ENCODE peak calls at places on chromosomes 11 and 22, in nine cellular contexts. X, F, C, V, K, J, Y, A and B are unnamed samples.

GRCh38 chr11:67261942-67262681 is 4.2 kb upstream of the GRK2 start:
- DNase-seq in Y (no peak), X (no peak), K (no peak), F (peak; percentile 33), A (peak; percentile 24), J (no peak), C (no peak), V (no peak), B (no peak)

GRCh38 chr22:26289486-26290250 is 120.4 kb downstream of the SEZ6L start:
- DNase-seq in C (no peak), Y (no peak), K (no peak), X (no peak), J (no peak), V (no peak), F (no peak), A (no peak), B (no peak)

GRCh38 chr11:119370486-119371046 is 10.9 kb downstream of the USP2 start:
- DNase-seq in X (no peak), V (no peak), K (no peak), Y (peak; percentile 51), F (peak; percentile 66), C (no peak), A (peak; percentile 86), J (no peak), B (no peak)

GRCh38 chr11:2265396-2265795 is 5.0 kb downstream of the ASCL2 start:
- DNase-seq in A (no peak), F (peak; percentile 17), X (no peak), C (no peak), K (peak; percentile 17), Y (no peak), V (no peak), J (peak; percentile 27), B (no peak)

GRCh38 chr22:41217553-41218157 is 12.5 kb downstream of the L3MBTL2 start:
- DNase-seq in F (peak; percentile 44), C (no peak), V (peak; percentile 94), X (peak; percentile 58), J (peak; percentile 42), A (peak; percentile 88), K (peak; percentile 69), Y (peak; percentile 45), B (peak; percentile 34)

GRCh38 chr11:122267602-122268001 is 151.6 kb upstream of the BLID start:
- DNase-seq in F (no peak), J (no peak), V (peak; percentile 93), K (no peak), C (peak; percentile 21), A (no peak), Y (no peak), X (no peak), B (no peak)

GRCh38 chr11:61701298-61701993 is 21.3 kb downstream of the DAGLA start:
- DNase-seq in A (no peak), J (no peak), X (no peak), C (peak; percentile 64), F (no peak), V (no peak), K (peak; percentile 25), Y (no peak), B (peak; percentile 35)

GRCh38 chr11:69013009-69013951 is at the start of gene MRGPRF:
- DNase-seq in J (peak; percentile 67), Y (peak; percentile 77), V (peak; percentile 74), X (peak; percentile 99), K (peak; percentile 88), C (peak; percentile 89), A (peak; percentile 94), F (peak; percentile 81), B (peak; percentile 55)

GRCh38 chr11:8250446-8250845 is 13.2 kb downstream of the LMO1 start:
- DNase-seq in K (no peak), C (peak; percentile 59), Y (no peak), A (no peak), V (no peak), J (no peak), X (no peak), F (no peak), B (peak; percentile 3)

GRCh38 chr22:48785792-48786678 is 1041.6 kb downstream of the BRD1 start:
- DNase-seq in V (no peak), A (no peak), K (no peak), Y (no peak), F (no peak), J (no peak), X (no peak), C (no peak), B (no peak)

GRCh38 chr11:76791861-76792260 is 8.7 kb downstream of the TSKU start:
- DNase-seq in J (peak; percentile 26), X (no peak), V (peak; percentile 73), A (no peak), K (no peak), C (no peak), Y (no peak), F (no peak), B (peak; percentile 52)

GRCh38 chr22:37077802-37078448 is 26.4 kb downstream of the KCTD17 start:
- DNase-seq in V (peak; percentile 66), A (no peak), C (peak; percentile 94), J (peak; percentile 71), K (peak; percentile 71), F (peak; percentile 73), Y (peak; percentile 78), X (no peak), B (peak; percentile 62)

GRCh38 chr22:29206372-29207230 is 905 bp downstream of the EMID1 start:
- DNase-seq in C (peak; percentile 32), J (no peak), K (no peak), Y (no peak), F (no peak), V (no peak), A (no peak), X (no peak), B (no peak)

GRCh38 chr11:2472428-2473186 is 27.8 kb downstream of the KCNQ1 start:
- DNase-seq in F (no peak), V (no peak), Y (no peak), A (no peak), K (no peak), C (no peak), J (peak; percentile 13), X (no peak), B (no peak)

DNA sequence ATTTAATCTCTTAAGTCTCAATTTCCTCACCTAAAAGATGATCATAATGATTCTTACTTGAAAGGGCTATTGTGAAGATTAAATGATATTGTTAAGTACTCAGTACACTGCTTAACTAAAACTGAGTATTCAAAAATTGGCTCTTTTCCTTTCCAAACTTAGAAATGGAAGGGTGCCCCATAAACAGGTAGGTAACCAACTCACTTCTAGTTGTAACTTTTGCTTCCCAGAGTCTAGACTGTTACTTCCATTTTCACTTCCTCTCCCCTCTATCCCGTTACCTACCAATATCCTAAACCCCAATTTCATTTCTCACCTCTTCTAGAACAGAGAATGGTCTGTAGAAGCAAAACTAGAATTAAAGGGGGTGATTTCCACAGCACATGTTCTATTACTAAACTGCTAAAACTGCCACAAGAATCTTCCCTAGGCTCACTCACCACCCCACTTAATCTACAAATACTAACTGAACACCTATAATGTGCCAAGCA is 50.0 kb downstream of the RRAS2 start:
- DNase-seq in C (no peak), F (no peak), A (no peak), K (no peak), J (no peak), X (no peak), Y (no peak), V (no peak), B (no peak)
- TF ChIP-seq CTCF in C (no peak), F (peak; percentile 1), A (no peak), K (no peak), J (no peak), X (no peak), Y (no peak), V (no peak), B (no peak)

DNA sequence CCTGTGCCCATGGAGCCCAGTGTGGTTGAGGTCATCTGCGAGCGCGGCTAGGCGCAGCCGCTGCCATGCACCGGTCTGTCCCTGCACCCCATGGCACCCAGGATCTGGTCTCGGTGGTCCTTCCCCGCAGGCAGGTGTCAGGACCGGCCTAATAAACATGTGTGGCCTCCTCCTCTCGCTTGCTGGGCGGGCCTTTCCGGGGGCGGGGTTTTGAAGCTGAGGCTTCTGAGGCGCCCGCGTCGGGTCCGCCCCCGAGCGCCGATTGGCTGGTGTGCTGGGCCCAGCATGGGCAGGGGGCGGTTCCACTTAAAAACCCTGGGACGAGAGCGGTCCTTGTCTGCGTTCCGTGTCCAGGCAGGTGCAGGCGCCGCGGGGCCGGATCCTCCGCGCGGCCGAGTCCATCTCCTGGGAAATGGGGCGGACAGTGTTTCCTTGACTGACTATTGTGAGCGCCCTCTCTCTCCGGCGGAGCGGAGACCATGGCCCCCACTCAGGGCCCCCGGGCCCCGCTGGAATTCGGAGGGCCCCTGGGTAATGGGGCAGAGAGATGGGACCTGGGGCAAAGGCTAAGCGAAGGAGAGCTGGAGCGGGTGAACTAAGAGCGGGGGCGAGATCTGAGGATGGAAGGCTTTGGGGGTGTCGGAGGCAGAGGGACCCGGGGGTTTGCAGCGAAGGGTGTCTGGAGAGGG is at the start of gene TM7SF2:
- DNase-seq in X (peak; percentile 95), V (peak; percentile 92), F (peak; percentile 98), K (peak; percentile 97), A (peak; percentile 98), C (peak; percentile 98), Y (peak; percentile 98), J (peak; percentile 98), B (peak; percentile 98)
- H3K27ac ChIP-seq in X (peak within 1 kb of the TSS; percentile 29), V (peak within 1 kb of the TSS; percentile 71), F (peak within 1 kb of the TSS; percentile 54), K (no peak within 1 kb of the TSS), A (peak within 1 kb of the TSS; percentile 84), C (no peak within 1 kb of the TSS), Y (peak within 1 kb of the TSS; percentile 80), J (peak within 1 kb of the TSS; percentile 71), B (peak within 1 kb of the TSS; percentile 83)

GRCh38 chr11:73314121-73314948 is 6.3 kb downstream of the ARHGEF17 start:
- DNase-seq in V (peak; percentile 80), C (no peak), F (no peak), X (peak; percentile 60), Y (peak; percentile 88), A (peak; percentile 75), J (no peak), K (no peak), B (no peak)
- TF ChIP-seq CTCF in V (no peak), C (no peak), F (no peak), X (no peak), Y (no peak), A (peak; percentile 19), J (no peak), K (no peak), B (no peak)

DNA sequence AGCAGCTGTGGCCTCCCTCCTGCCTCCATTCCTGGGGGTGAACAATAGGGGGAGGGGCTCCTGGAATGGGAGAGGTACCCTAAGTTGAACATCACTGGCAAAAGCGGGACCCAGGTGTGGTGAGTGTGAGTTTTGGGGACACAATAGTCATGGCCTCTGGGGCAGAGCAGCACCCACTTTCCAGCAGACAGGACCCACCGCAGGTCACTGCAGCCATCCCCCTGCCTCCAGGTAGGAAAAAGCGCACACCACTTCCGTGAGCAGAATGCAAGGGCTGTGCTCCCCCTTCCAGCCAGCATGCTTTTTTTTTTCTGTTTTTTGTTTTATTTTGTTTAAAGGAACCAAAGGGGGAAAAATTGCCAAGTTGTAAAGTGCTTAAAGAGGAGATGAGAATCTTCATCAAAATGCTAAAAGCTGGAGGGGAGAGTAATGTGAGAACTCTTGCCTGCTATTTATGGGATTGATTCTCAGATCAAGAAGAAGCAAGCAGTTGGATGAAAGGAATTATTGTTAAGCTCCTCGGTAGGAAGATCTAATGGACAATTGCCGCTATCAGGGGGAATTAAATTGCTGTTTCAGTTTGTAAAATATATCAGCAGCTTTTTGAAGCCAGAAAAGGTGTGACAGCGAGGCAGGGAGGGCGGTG is 152.9 kb downstream of the FEZ1 start:
- DNase-seq in C (no peak), K (no peak), V (no peak), Y (no peak), J (no peak), F (no peak), A (no peak), X (no peak), B (no peak)
- H3K27ac ChIP-seq in C (no peak overlapping the region), K (peak overlapping the region; percentile 40), V (no peak overlapping the region), Y (peak overlapping the region; percentile 73), J (no peak overlapping the region), F (no peak overlapping the region), A (no peak overlapping the region), X (peak overlapping the region; percentile 19), B (no peak overlapping the region)

GRCh38 chr11:29019960-29020683 is 911.9 kb downstream of the METTL15 start:
- DNase-seq in A (no peak), C (no peak), V (peak; percentile 66), X (no peak), K (no peak), Y (peak; percentile 28), J (no peak), F (no peak), B (no peak)
- TF ChIP-seq CTCF in A (no peak), C (peak; percentile 67), V (peak; percentile 64), X (no peak), K (no peak), Y (peak; percentile 44), J (peak; percentile 12), F (no peak), B (peak; percentile 15)